ENCODE peak calls at places on chromosomes 7 and 10, in six cellular contexts. R, O, X, D, Z and S are unnamed samples.

GRCh38 chr7:111014074-111014473 is 76.9 kb upstream of the LRRN3 start:
- DNase-seq in Z (peak), X (no peak), R (no peak), O (no peak), D (no peak), S (no peak)

GRCh38 chr10:29253096-29254029 is 35.5 kb upstream of the LYZL1 start:
- DNase-seq in R (no peak), O (peak), X (no peak), Z (no peak), D (no peak), S (no peak)

GRCh38 chr7:13117103-13117502 is 429.7 kb downstream of the ARL4A start:
- DNase-seq in Z (no peak), R (no peak), X (no peak), O (no peak), D (no peak), S (no peak)

GRCh38 chr10:119630300-119630699 is 20.9 kb upstream of the BAG3 start:
- DNase-seq in O (no peak), D (no peak), R (no peak), X (no peak), Z (no peak), S (no peak)

GRCh38 chr10:74333174-74333573 is 182.2 kb downstream of the ADK start:
- DNase-seq in D (no peak), Z (no peak), R (no peak), O (peak), X (no peak), S (no peak)

GRCh38 chr7:73701357-73701995 is 18.0 kb downstream of the STX1A start:
- DNase-seq in R (no peak), O (peak), X (no peak), Z (no peak), D (peak), S (no peak)

GRCh38 chr7:45061352-45061751 is 27.4 kb downstream of the NACAD start:
- DNase-seq in D (no peak), O (no peak), X (no peak), Z (peak), R (no peak), S (no peak)

GRCh38 chr10:48694371-48695030 is 9.8 kb downstream of the WDFY4 start:
- DNase-seq in O (no peak), X (no peak), Z (no peak), R (no peak), D (no peak), S (no peak)

GRCh38 chr10:124106241-124106905 is 13.0 kb upstream of the CHST15 start:
- DNase-seq in D (no peak), X (peak), O (peak), Z (peak), R (no peak), S (peak)

GRCh38 chr10:133196936-133197758 is 32.9 kb upstream of the UTF1 start:
- DNase-seq in Z (no peak), D (no peak), O (no peak), X (no peak), R (no peak), S (no peak)

GRCh38 chr10:20988357-20988983 is 91.4 kb upstream of the NEBL start:
- DNase-seq in Z (peak), R (no peak), X (no peak), O (no peak), D (no peak), S (no peak)

GRCh38 chr10:4807803-4808507 is 18.1 kb upstream of the AKR1E2 start:
- DNase-seq in X (no peak), R (no peak), O (peak), Z (no peak), D (no peak), S (no peak)

GRCh38 chr7:116801092-116801710 is 61.2 kb upstream of the CAPZA2 start:
- DNase-seq in O (peak), D (no peak), Z (no peak), X (no peak), R (no peak), S (no peak)

GRCh38 chr10:32744321-32744720 is 213.7 kb downstream of the ITGB1 start:
- DNase-seq in Z (no peak), D (no peak), R (no peak), X (no peak), O (no peak), S (no peak)

GRCh38 chr7:127486654-127487053 is 94.1 kb upstream of the ZNF800 start:
- DNase-seq in R (no peak), X (no peak), Z (no peak), D (no peak), O (no peak), S (no peak)

GRCh38 chr10:86337121-86337601 is 29.4 kb downstream of the GRID1 start:
- DNase-seq in D (no peak), X (peak), O (no peak), R (peak), Z (no peak), S (peak)

GRCh38 chr10:115969591-115969990 is 303.4 kb downstream of the GFRA1 start:
- DNase-seq in Z (peak), R (no peak), O (no peak), X (no peak), D (no peak), S (peak)

GRCh38 chr10:112565434-112566053 is 118.5 kb downstream of the VTI1A start:
- DNase-seq in O (peak), Z (no peak), X (no peak), R (no peak), D (no peak), S (no peak)

GRCh38 chr7:17123020-17123419 is 175.4 kb upstream of the AHR start:
- DNase-seq in R (no peak), X (no peak), O (peak), D (no peak), Z (no peak), S (no peak)